ENCODE peak calls at places on chromosomes 3 and 15, in six cellular contexts. T, H, F, G, B and E are unnamed samples.

GRCh38 chr3:69568926-69569325 is 170.3 kb upstream of the MITF start:
- DNase-seq in T (no peak), H (no peak), F (no peak), G (no peak), B (no peak), E (no peak)

GRCh38 chr3:52456169-52456799 is 880 bp downstream of the NISCH start:
- DNase-seq in T (no peak), H (no peak), F (no peak), G (no peak), B (no peak), E (no peak)

GRCh38 chr3:194856296-194856695 is 170.6 kb downstream of the FAM43A start:
- DNase-seq in T (no peak), H (no peak), F (no peak), G (no peak), B (no peak), E (no peak)

GRCh38 chr3:15420871-15421270 is 6.5 kb downstream of the METTL6 start:
- DNase-seq in T (no peak), H (no peak), F (no peak), G (no peak), B (no peak), E (no peak)

GRCh38 chr3:98657429-98657828 is 64.0 kb upstream of the CPOX start:
- DNase-seq in T (peak), H (peak), F (no peak), G (peak), B (no peak), E (no peak)

GRCh38 chr3:20574746-20575145 is 388.7 kb upstream of the SGO1 start:
- DNase-seq in T (no peak), H (no peak), F (no peak), G (no peak), B (peak), E (no peak)

GRCh38 chr3:101292027-101292426 is 28.3 kb downstream of the IMPG2 start:
- DNase-seq in T (no peak), H (peak), F (no peak), G (no peak), B (no peak), E (no peak)

GRCh38 chr15:65072027-65072426 is 4.2 kb upstream of the RASL12 start:
- DNase-seq in T (peak), H (no peak), F (no peak), G (no peak), B (no peak), E (no peak)

GRCh38 chr15:82919231-82919886 is 33.2 kb downstream of the HOMER2 start:
- DNase-seq in T (peak), H (no peak), F (peak), G (no peak), B (no peak), E (no peak)

GRCh38 chr3:128969993-128970740 is 23.7 kb downstream of the CFAP92 start:
- DNase-seq in T (peak), H (peak), F (peak), G (no peak), B (no peak), E (peak)

GRCh38 chr3:58287354-58287753 is 18.7 kb upstream of the RPP14 start:
- DNase-seq in T (no peak), H (no peak), F (no peak), G (no peak), B (no peak), E (no peak)

GRCh38 chr3:32457971-32458471 is 44.6 kb downstream of the CMTM6 start:
- DNase-seq in T (no peak), H (no peak), F (no peak), G (no peak), B (no peak), E (no peak)

GRCh38 chr15:96887730-96888129 is 557.2 kb downstream of the NR2F2 start:
- DNase-seq in T (no peak), H (no peak), F (no peak), G (no peak), B (peak), E (no peak)

GRCh38 chr3:175091426-175092114 is 232.4 kb downstream of the NAALADL2 start:
- DNase-seq in T (no peak), H (no peak), F (no peak), G (no peak), B (no peak), E (no peak)

GRCh38 chr3:63067999-63068645 is 192.9 kb upstream of the CADPS start:
- DNase-seq in T (no peak), H (no peak), F (no peak), G (no peak), B (peak), E (peak)

GRCh38 chr3:193805448-193805847 is 212.4 kb downstream of the OPA1 start:
- DNase-seq in T (no peak), H (peak), F (peak), G (peak), B (peak), E (peak)

GRCh38 chr15:75348563-75349350 is 1.9 kb downstream of the NEIL1 start:
- DNase-seq in T (peak), H (no peak), F (no peak), G (no peak), B (no peak), E (no peak)

GRCh38 chr3:194508486-194509449 is 22.0 kb upstream of the ATP13A3 start:
- DNase-seq in T (no peak), H (no peak), F (no peak), G (no peak), B (no peak), E (no peak)

GRCh38 chr3:152309535-152310317 is 41.0 kb downstream of the MBNL1 start:
- DNase-seq in T (no peak), H (no peak), F (no peak), G (no peak), B (no peak), E (no peak)
- H3K4me3 ChIP-seq in T (no peak), H (no peak), F (no peak), G (no peak), B (no peak), E (no peak)

DNA sequence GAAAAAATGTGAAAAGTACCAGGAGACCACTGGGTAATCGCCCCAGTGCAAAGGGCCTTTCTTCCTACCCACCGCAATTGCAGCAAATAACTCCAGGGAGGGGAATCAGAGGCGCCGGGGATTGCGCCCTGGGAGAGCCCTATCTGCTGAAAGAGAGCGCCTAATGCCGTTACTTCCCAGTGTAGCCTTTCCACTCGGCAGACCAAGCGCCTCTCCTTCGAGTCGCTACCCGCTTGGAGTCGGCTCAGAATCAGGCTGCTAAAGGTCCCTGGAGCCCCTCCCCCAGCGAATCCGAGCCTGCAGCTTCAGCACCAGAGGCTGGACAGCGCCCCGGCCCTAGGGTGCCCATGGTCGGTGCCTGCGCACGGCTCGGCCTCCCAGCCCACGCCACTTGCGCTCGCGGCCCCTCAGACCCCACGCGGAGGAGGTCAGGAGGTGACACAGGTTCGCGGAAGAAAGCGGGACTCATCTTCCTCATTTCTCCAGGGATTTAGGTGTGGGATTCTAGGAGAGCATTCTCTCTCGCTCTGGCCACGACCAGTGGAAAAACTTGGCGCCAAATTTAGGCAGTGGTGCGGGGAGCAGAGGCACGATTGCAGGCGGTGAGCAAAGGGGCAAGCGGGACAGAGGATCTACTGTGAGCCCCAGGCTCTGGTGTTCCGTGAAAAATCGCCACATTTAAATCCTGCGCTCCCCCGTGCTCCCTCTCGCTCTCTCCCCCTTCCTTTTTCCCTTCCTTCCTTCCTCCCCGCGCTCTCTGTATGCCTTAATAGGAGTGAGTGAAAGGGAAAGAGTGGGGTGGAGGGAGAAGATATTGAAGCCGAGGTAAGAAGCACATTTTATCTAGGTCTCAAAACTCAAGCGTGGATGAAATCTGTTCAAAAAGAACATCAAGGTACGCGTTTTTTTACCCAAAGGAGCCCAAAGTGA is 15.4 kb upstream of the AEN start:
- DNase-seq in T (no peak), H (no peak), F (no peak), G (no peak), B (no peak), E (no peak)
- H3K4me3 ChIP-seq in T (no peak), H (no peak), F (no peak), G (peak), B (no peak), E (no peak)

DNA sequence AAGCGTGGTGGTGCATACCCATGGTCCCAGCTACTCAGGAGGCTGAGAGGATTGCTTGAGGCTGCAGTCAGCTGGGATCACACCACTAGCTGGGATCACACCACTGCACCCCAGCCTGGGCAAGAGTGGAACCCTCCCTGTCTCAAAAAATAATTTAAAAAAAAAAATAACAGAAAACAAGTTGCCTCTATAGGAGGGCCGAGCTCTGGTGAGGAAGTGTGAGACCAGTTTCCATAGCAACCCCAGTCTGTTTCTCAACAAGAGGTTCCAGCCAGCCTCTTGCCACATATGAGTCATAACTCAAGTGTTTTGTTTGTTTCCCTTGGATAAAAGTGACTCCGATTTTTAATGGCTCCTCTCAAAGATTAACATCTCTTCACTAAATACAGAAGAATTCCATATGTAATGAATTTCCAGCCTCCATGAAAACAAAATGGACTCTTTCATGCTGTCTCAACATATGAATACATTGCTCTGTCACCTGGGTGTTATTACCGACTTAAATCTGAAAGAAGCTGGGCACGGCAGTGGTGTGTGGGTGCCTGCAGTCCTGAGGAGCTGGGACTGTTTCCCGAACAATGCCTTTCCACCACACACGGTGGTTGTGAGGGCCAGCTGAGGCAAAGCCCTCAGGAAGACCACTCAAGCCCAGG is 19.7 kb downstream of the TMEM43 start:
- DNase-seq in T (peak), H (peak), F (peak), G (peak), B (peak), E (peak)
- H3K4me3 ChIP-seq in T (peak), H (no peak), F (peak), G (peak), B (no peak), E (no peak)

DNA sequence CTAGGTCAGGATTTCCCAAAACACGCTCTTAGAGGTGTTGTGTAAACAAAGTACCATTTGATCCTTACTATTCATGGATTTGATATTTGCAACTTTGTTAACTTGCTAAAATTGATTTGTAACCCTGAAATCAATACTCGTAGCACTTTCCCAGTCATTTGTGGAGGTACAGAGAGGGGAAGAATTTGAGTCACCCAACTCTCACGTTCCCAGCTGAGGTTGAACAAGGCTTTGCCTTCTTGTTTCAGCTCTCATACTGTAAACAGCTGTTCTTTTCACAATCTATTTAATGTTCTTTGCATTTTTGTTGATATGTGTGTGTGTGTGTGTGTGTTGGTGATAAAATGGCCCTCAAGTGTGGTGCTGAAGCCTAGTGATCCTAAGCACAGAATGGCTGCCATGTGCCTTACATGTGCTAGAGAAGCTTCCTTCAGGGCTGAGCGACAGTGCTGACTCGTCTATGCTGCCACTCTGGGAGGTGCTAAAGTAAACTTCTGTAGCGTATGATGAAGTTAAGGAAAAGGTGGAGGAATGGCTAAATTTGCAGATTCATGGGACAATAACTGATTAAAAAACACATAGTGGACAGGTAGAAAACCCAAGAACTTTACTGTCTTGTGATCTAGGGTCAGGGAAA is 173.2 kb downstream of the APBA2 start:
- DNase-seq in T (no peak), H (no peak), F (no peak), G (no peak), B (no peak), E (no peak)
- H3K4me3 ChIP-seq in T (no peak), H (no peak), F (no peak), G (no peak), B (no peak), E (no peak)

DNA sequence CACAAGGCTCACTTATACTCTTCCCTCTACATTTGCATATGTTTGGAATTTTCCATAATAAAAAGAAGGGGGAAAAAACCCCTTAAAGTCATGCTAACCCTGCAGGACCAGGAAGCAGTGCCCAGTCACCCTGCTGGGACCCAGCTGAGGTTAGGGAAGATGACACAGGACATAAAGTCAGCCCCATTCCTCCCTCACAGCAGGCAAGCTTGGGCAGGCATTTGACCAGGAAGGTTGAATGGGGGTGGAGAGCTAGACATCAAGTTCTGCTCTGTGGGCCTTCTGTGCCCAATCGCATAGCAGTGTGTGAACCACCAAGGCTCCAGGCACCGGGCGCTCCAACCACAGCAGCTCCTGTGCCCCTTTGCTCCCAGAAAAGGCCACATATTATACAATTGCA is 7.1 kb upstream of the HDAC11 start:
- DNase-seq in T (no peak), H (no peak), F (no peak), G (no peak), B (no peak), E (no peak)
- H3K4me3 ChIP-seq in T (no peak), H (no peak), F (no peak), G (no peak), B (no peak), E (no peak)

GRCh38 chr3:76043746-76044145 is 258.4 kb upstream of the ZNF717 start:
- DNase-seq in T (no peak), H (no peak), F (no peak), G (no peak), B (no peak), E (no peak)
- H3K4me3 ChIP-seq in T (no peak), H (no peak), F (no peak), G (no peak), B (no peak), E (no peak)